ENCODE peak calls at places on chromosomes 6 and 20, in eight cellular contexts. U is breast epithelium, J is endodermal cell, Q is progenitor cell of endocrine pancreas, B is hepatocyte, W is AG04450, E is A549, N is PC-3. V is an unnamed sample.

GRCh38 chr6:13272131-13273046 is 55.9 kb downstream of the TBC1D7 start:
- DNase-seq in U (peak; percentile 20), J (no peak), Q (no peak), B (no peak), W (no peak), E (no peak), N (no peak), V (no peak)

GRCh38 chr20:46255440-46256104 is 52.7 kb downstream of the CDH22 start:
- DNase-seq in U (peak; percentile 30), J (no peak), Q (no peak), B (peak; percentile 75), W (no peak), E (no peak), N (peak; percentile 97), V (peak; percentile 44)

GRCh38 chr6:108587258-108588059 is 26.7 kb downstream of the FOXO3 start:
- DNase-seq in U (no peak), J (no peak), Q (no peak), B (peak; percentile 61), W (peak; percentile 70), E (no peak), N (peak; percentile 56), V (no peak)

GRCh38 chr20:25018841-25019240 is 26.3 kb upstream of the APMAP start:
- DNase-seq in U (no peak), J (peak; percentile 19), Q (no peak), B (no peak), W (no peak), E (no peak), N (no peak), V (no peak)

GRCh38 chr6:167699141-167700036 is 127.3 kb upstream of the AFDN start:
- DNase-seq in U (peak; percentile 48), J (peak; percentile 40), Q (no peak), B (peak; percentile 52), W (no peak), E (no peak), N (peak; percentile 46), V (no peak)

GRCh38 chr20:20085071-20085470 is 32.7 kb downstream of the CFAP61 start:
- DNase-seq in U (no peak), J (no peak), Q (no peak), B (no peak), W (no peak), E (no peak), N (no peak), V (no peak)

GRCh38 chr6:10381133-10381829 is 33.6 kb downstream of the TFAP2A start:
- DNase-seq in U (no peak), J (peak; percentile 89), Q (no peak), B (peak; percentile 37), W (no peak), E (no peak), N (no peak), V (no peak)

GRCh38 chr6:53043626-53044025 is 21.6 kb upstream of the FBXO9 start:
- DNase-seq in U (no peak), J (peak; percentile 58), Q (no peak), B (no peak), W (no peak), E (no peak), N (peak; percentile 74), V (no peak)

DNA sequence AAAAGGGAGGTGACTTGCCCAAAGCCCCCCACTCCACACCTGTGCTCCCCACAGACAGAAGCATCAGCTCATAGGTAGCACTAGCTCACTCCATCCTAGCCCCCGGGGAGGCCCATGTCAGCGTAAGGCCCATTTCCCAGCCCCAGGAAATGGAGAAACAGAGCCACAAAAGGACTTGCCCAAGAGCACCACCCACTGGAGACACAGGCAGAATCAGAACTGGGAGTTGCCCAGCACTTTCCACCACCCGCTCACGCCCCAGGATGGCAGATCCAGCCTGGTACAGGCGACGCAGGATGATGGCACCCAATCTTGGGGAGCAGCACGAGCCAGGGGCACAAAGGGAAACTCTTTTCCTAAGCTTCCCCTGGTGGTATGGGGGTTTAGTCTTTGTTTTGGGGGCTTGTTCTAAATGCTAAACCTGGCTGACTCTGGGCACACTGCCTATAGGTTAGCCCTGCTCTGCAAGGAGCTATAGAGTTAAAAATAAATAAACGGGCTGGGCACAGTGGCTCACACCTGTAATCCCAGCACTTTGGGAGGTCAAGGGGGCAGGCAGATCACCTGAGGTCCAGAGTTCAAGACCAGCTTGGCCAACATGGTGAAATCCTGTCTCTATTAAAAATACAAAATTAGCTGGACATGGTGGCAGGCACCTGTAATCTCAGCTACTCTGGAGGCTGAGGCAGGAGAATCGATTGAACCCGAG is 11.8 kb downstream of the C20orf203 start:
- DNase-seq in U (no peak), J (no peak), Q (no peak), B (no peak), W (no peak), E (no peak), N (no peak), V (no peak)
- TF ChIP-seq CTCF in U (no peak), J (peak; percentile 63), Q (no peak), B (no peak), W (no peak), E (no peak), N (peak; percentile 15), V (no peak)

DNA sequence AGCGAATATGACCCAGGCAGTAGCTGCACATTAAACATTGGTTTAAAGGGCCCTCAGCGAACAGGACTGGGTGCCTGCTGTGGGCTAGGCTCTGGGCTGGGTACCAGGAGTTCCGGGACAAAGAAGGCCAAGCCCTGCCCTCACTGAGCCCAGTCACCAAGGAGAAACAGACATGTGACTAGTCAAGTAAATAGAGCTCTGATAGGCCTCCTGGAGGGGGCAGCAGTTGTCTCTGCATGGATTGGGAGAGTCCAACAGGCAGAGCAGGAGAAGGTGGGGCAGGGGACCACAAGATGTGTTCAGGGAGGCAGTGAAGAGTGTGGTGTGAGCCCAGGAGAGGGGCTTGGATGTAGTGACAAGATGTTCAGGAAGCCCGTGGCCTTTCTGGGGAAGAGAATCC is 3.1 kb downstream of the HM13 start:
- DNase-seq in U (no peak), J (peak; percentile 89), Q (peak; percentile 30), B (peak; percentile 71), W (no peak), E (peak; percentile 69), N (peak; percentile 73), V (peak; percentile 35)
- TF ChIP-seq CTCF in U (no peak), J (peak; percentile 58), Q (peak; percentile 25), B (no peak), W (peak; percentile 36), E (peak; percentile 32), N (peak; percentile 64), V (peak; percentile 37)

GRCh38 chr6:156933201-156934053 is 156.2 kb downstream of the ARID1B start:
- DNase-seq in U (peak; percentile 34), J (peak; percentile 73), Q (peak; percentile 28), B (peak; percentile 62), W (no peak), E (no peak), N (no peak), V (no peak)
- TF ChIP-seq CTCF in U (no peak), J (peak; percentile 58), Q (peak; percentile 32), B (no peak), W (no peak), E (no peak), N (peak; percentile 27), V (peak; percentile 34)

GRCh38 chr6:43495409-43495941 is 14.7 kb downstream of the LRRC73 start:
- DNase-seq in U (no peak), J (peak; percentile 51), Q (no peak), B (no peak), W (no peak), E (no peak), N (peak; percentile 41), V (no peak)
- TF ChIP-seq CTCF in U (no peak), J (peak; percentile 44), Q (peak; percentile 13), B (no peak), W (peak; percentile 27), E (no peak), N (peak; percentile 58), V (peak; percentile 4)

GRCh38 chr6:136289579-136290405 is at the start of gene BCLAF1:
- DNase-seq in U (peak; percentile 99), J (peak; percentile 100), Q (peak; percentile 98), B (peak; percentile 100), W (peak; percentile 99), E (peak; percentile 76), N (peak; percentile 97), V (peak; percentile 69)

GRCh38 chr6:136289327-136289578 is 393 bp downstream of the BCLAF1 start:
- DNase-seq in U (peak; percentile 88), J (peak; percentile 93), Q (peak; percentile 86), B (peak; percentile 97), W (peak; percentile 72), E (peak; percentile 58), N (peak; percentile 82), V (no peak)

GRCh38 chr6:136290406-136291010 is 862 bp upstream of the BCLAF1 start:
- DNase-seq in U (peak; percentile 83), J (peak; percentile 80), Q (no peak), B (peak; percentile 84), W (peak; percentile 60), E (peak; percentile 35), N (peak; percentile 66), V (no peak)

GRCh38 chr6:136284909-136285308 is 4.7 kb downstream of the BCLAF1 start:
- DNase-seq in U (no peak), J (no peak), Q (no peak), B (no peak), W (peak; percentile 36), E (no peak), N (peak; percentile 30), V (no peak)

DNA sequence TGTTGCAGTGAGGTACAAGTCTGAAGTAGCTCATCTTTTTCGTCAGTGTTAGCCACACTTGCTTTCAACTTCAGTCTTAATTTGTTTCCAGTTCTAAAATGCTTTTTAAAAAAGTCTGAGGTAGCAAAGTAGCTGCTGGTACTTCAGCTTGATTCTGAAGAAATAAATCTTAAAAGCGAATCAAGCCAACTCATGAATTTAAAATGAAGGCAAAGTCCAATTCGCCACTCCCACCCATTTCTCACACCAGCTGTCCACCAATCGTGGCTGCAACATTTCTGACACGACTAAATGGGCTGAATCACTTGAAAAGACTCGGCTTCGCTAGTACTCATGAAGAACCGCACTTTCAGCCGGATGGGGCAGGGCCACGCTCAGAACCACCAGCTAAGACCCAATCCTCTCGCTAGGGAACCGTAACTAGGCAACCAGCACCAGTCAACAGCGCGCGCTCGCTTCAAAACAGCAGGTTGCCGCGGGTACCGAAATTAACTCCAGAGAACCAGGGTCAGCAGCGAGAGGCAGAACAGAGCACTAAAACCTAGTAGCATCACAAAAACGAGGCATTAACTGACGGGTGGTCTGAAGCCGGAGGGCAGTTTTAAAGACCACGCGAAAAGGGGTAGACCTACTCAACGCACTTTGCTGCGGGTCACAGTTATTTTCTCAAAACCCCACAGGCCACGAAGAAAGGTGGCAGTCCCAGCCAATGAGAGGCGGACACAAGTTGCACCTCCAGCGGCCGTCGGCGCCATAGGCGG is 900 bp downstream of the BCLAF1 start:
- DNase-seq in U (peak; percentile 87), J (peak; percentile 88), Q (peak; percentile 24), B (peak; percentile 89), W (peak; percentile 88), E (peak; percentile 52), N (peak; percentile 77), V (no peak)
- TF ChIP-seq CTCF in U (peak; percentile 52), J (peak; percentile 48), Q (peak; percentile 48), B (no peak), W (no peak), E (no peak), N (no peak), V (no peak)

GRCh38 chr6:110039996-110040383 is 61.9 kb downstream of the GPR6 start:
- DNase-seq in U (no peak), J (peak; percentile 83), Q (no peak), B (peak; percentile 71), W (no peak), E (no peak), N (peak; percentile 59), V (no peak)
- TF ChIP-seq CTCF in U (peak; percentile 33), J (peak; percentile 66), Q (peak; percentile 53), B (peak; percentile 65), W (peak; percentile 52), E (no peak), N (peak; percentile 65), V (peak; percentile 40)

GRCh38 chr6:150866147-150867073 is 908 bp downstream of the MTHFD1L start:
- DNase-seq in U (peak; percentile 51), J (peak; percentile 97), Q (peak; percentile 83), B (peak; percentile 95), W (peak; percentile 77), E (peak; percentile 64), N (peak; percentile 80), V (peak; percentile 84)
- TF ChIP-seq CTCF in U (no peak), J (no peak), Q (no peak), B (no peak), W (no peak), E (no peak), N (no peak), V (no peak)